ENCODE peak calls at places on chromosomes 1 and 21, in seven cellular contexts. One of them, this sample, is unnamed.

GRCh38 chr1:110136911-110137310 is 13.4 kb upstream of the SLC6A17 start:
- DNase-seq in astrocyte: no peak
- DNase-seq in ovary: no peak
- DNase-seq in neural progenitor cell: peak; percentile 86
- DNase-seq in uterus: no peak
- DNase-seq in left lung: no peak
- DNase-seq in small intestine: no peak
- DNase-seq in this sample: no peak

GRCh38 chr1:82052563-82052962 is 251.8 kb downstream of the ADGRL2 start:
- DNase-seq in neural progenitor cell: no peak
- DNase-seq in uterus: no peak
- DNase-seq in astrocyte: no peak
- DNase-seq in left lung: no peak
- DNase-seq in ovary: no peak
- DNase-seq in small intestine: no peak
- DNase-seq in this sample: no peak

GRCh38 chr1:112298558-112298957 is 97.5 kb upstream of the CTTNBP2NL start:
- DNase-seq in ovary: no peak
- DNase-seq in uterus: no peak
- DNase-seq in small intestine: peak; percentile 17
- DNase-seq in neural progenitor cell: peak; percentile 80
- DNase-seq in left lung: peak; percentile 42
- DNase-seq in astrocyte: no peak
- DNase-seq in this sample: no peak

GRCh38 chr1:114510235-114511047 is 562 bp downstream of the TRIM33 start:
- DNase-seq in neural progenitor cell: no peak
- DNase-seq in left lung: peak; percentile 55
- DNase-seq in ovary: peak; percentile 41
- DNase-seq in astrocyte: peak; percentile 23
- DNase-seq in small intestine: peak; percentile 54
- DNase-seq in uterus: peak; percentile 37
- DNase-seq in this sample: peak; percentile 49

GRCh38 chr1:236287757-236288619 is 6.2 kb upstream of the ERO1B start:
- DNase-seq in uterus: peak; percentile 72
- DNase-seq in ovary: peak; percentile 73
- DNase-seq in neural progenitor cell: peak; percentile 94
- DNase-seq in small intestine: no peak
- DNase-seq in astrocyte: no peak
- DNase-seq in left lung: no peak
- DNase-seq in this sample: no peak

GRCh38 chr21:29260461-29260860 is 38.3 kb upstream of the BACH1 start:
- DNase-seq in left lung: no peak
- DNase-seq in uterus: no peak
- DNase-seq in ovary: no peak
- DNase-seq in neural progenitor cell: no peak
- DNase-seq in astrocyte: no peak
- DNase-seq in small intestine: no peak
- DNase-seq in this sample: no peak

GRCh38 chr21:45020629-45021427 is 53.6 kb upstream of the ADARB1 start:
- DNase-seq in small intestine: no peak
- DNase-seq in left lung: peak; percentile 24
- DNase-seq in uterus: no peak
- DNase-seq in ovary: no peak
- DNase-seq in astrocyte: no peak
- DNase-seq in neural progenitor cell: no peak
- DNase-seq in this sample: no peak

GRCh38 chr1:211606914-211607751 is 28.2 kb upstream of the SLC30A1 start:
- DNase-seq in left lung: peak; percentile 72
- DNase-seq in neural progenitor cell: no peak
- DNase-seq in uterus: no peak
- DNase-seq in ovary: no peak
- DNase-seq in astrocyte: no peak
- DNase-seq in small intestine: no peak
- DNase-seq in this sample: peak; percentile 66

GRCh38 chr1:14136152-14136763 is 436.3 kb downstream of the PRDM2 start:
- DNase-seq in astrocyte: no peak
- DNase-seq in uterus: no peak
- DNase-seq in ovary: no peak
- DNase-seq in neural progenitor cell: peak; percentile 28
- DNase-seq in small intestine: no peak
- DNase-seq in left lung: no peak
- DNase-seq in this sample: no peak

GRCh38 chr1:43527111-43527878 is 3.4 kb upstream of the PTPRF start:
- DNase-seq in astrocyte: no peak
- DNase-seq in neural progenitor cell: no peak
- DNase-seq in ovary: no peak
- DNase-seq in uterus: no peak
- DNase-seq in small intestine: no peak
- DNase-seq in left lung: no peak
- DNase-seq in this sample: no peak
- H3K27ac ChIP-seq in astrocyte: no peak overlapping the region
- H3K27ac ChIP-seq in neural progenitor cell: no peak overlapping the region
- H3K27ac ChIP-seq in ovary: no peak overlapping the region
- H3K27ac ChIP-seq in uterus: no peak overlapping the region
- H3K27ac ChIP-seq in small intestine: no peak overlapping the region
- H3K27ac ChIP-seq in left lung: no peak overlapping the region
- H3K27ac ChIP-seq in this sample: no peak overlapping the region

DNA sequence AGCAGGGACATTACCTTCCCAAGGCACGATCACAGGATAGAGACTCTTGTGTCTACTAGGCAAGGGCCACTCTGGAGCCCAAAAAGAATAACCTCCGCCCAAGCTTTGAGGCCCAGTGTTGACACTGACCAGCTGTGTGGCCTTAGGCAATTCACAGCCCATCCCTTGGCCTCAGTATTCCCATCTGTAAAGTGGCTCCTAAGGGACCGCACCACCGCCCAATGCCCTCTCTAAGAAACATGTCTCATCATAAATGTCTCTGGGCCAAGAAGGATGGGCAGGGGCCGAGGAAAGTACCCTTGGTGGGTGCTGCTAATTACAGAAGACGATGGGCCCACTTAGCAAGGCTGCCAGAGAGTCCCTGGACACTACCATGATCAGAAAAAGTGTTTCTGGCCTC is 628 bp downstream of the ARHGEF19 start:
- DNase-seq in astrocyte: no peak
- DNase-seq in small intestine: no peak
- DNase-seq in uterus: no peak
- DNase-seq in neural progenitor cell: no peak
- DNase-seq in left lung: no peak
- DNase-seq in ovary: no peak
- DNase-seq in this sample: peak; percentile 14
- H3K27ac ChIP-seq in astrocyte: no peak overlapping the region
- H3K27ac ChIP-seq in small intestine: no peak overlapping the region
- H3K27ac ChIP-seq in uterus: no peak overlapping the region
- H3K27ac ChIP-seq in neural progenitor cell: no peak overlapping the region
- H3K27ac ChIP-seq in left lung: no peak overlapping the region
- H3K27ac ChIP-seq in ovary: no peak overlapping the region
- H3K27ac ChIP-seq in this sample: no peak overlapping the region

GRCh38 chr1:181134543-181135461 is 46.3 kb downstream of the IER5 start:
- DNase-seq in neural progenitor cell: no peak
- DNase-seq in small intestine: peak; percentile 52
- DNase-seq in uterus: no peak
- DNase-seq in astrocyte: peak; percentile 82
- DNase-seq in ovary: no peak
- DNase-seq in left lung: no peak
- DNase-seq in this sample: peak; percentile 75
- H3K27ac ChIP-seq in neural progenitor cell: no peak overlapping the region
- H3K27ac ChIP-seq in small intestine: peak overlapping the region; percentile 24
- H3K27ac ChIP-seq in uterus: peak overlapping the region; percentile 63
- H3K27ac ChIP-seq in astrocyte: peak overlapping the region; percentile 95
- H3K27ac ChIP-seq in ovary: no peak overlapping the region
- H3K27ac ChIP-seq in left lung: peak overlapping the region; percentile 81
- H3K27ac ChIP-seq in this sample: no peak overlapping the region

DNA sequence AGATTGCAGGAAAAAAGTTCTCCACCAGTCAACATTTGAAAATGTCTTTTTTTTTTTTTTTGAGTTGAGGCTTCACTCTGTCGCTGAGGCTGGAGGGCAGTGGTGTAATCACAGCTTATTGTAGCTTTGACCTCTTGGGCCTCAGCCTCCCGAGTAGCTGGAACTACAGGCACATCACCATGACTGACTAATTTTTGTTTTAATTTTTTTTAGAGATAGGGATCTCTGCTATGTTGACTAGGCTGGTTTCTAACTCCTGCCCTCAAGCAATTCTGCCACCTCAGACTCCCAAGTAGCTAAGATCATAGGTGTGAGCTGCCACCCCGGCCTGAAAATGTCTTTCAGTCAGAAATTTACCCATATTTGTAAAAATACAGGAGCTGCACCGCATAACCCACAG is 30.6 kb upstream of the USP24 start:
- DNase-seq in ovary: no peak
- DNase-seq in astrocyte: no peak
- DNase-seq in small intestine: no peak
- DNase-seq in left lung: no peak
- DNase-seq in uterus: no peak
- DNase-seq in neural progenitor cell: no peak
- DNase-seq in this sample: no peak
- H3K27ac ChIP-seq in ovary: no peak overlapping the region
- H3K27ac ChIP-seq in astrocyte: no peak overlapping the region
- H3K27ac ChIP-seq in small intestine: no peak overlapping the region
- H3K27ac ChIP-seq in left lung: no peak overlapping the region
- H3K27ac ChIP-seq in uterus: no peak overlapping the region
- H3K27ac ChIP-seq in neural progenitor cell: no peak overlapping the region
- H3K27ac ChIP-seq in this sample: no peak overlapping the region

GRCh38 chr1:17632106-17632505 is 92.6 kb downstream of the ARHGEF10L start:
- DNase-seq in left lung: no peak
- DNase-seq in neural progenitor cell: no peak
- DNase-seq in ovary: no peak
- DNase-seq in astrocyte: no peak
- DNase-seq in small intestine: no peak
- DNase-seq in uterus: no peak
- DNase-seq in this sample: peak; percentile 52
- H3K27ac ChIP-seq in left lung: no peak overlapping the region
- H3K27ac ChIP-seq in neural progenitor cell: no peak overlapping the region
- H3K27ac ChIP-seq in ovary: no peak overlapping the region
- H3K27ac ChIP-seq in astrocyte: no peak overlapping the region
- H3K27ac ChIP-seq in small intestine: no peak overlapping the region
- H3K27ac ChIP-seq in uterus: no peak overlapping the region
- H3K27ac ChIP-seq in this sample: no peak overlapping the region

GRCh38 chr1:214864896-214865688 is 217.4 kb upstream of the KCNK2 start:
- DNase-seq in small intestine: no peak
- DNase-seq in left lung: no peak
- DNase-seq in ovary: no peak
- DNase-seq in astrocyte: peak; percentile 69
- DNase-seq in neural progenitor cell: no peak
- DNase-seq in uterus: no peak
- DNase-seq in this sample: no peak
- H3K27ac ChIP-seq in small intestine: no peak overlapping the region
- H3K27ac ChIP-seq in left lung: no peak overlapping the region
- H3K27ac ChIP-seq in ovary: no peak overlapping the region
- H3K27ac ChIP-seq in astrocyte: no peak overlapping the region
- H3K27ac ChIP-seq in neural progenitor cell: no peak overlapping the region
- H3K27ac ChIP-seq in uterus: no peak overlapping the region
- H3K27ac ChIP-seq in this sample: no peak overlapping the region

GRCh38 chr1:201785291-201785690 is 43.7 kb upstream of the IPO9 start:
- DNase-seq in uterus: no peak
- DNase-seq in ovary: no peak
- DNase-seq in astrocyte: no peak
- DNase-seq in left lung: no peak
- DNase-seq in neural progenitor cell: no peak
- DNase-seq in small intestine: no peak
- DNase-seq in this sample: no peak
- H3K27ac ChIP-seq in uterus: no peak overlapping the region
- H3K27ac ChIP-seq in ovary: no peak overlapping the region
- H3K27ac ChIP-seq in astrocyte: no peak overlapping the region
- H3K27ac ChIP-seq in left lung: no peak overlapping the region
- H3K27ac ChIP-seq in neural progenitor cell: no peak overlapping the region
- H3K27ac ChIP-seq in small intestine: no peak overlapping the region
- H3K27ac ChIP-seq in this sample: no peak overlapping the region

GRCh38 chr1:193058529-193059281 is 455 bp downstream of the UCHL5 start:
- DNase-seq in uterus: peak; percentile 23
- DNase-seq in neural progenitor cell: no peak
- DNase-seq in astrocyte: peak; percentile 50
- DNase-seq in left lung: peak; percentile 67
- DNase-seq in small intestine: peak; percentile 67
- DNase-seq in ovary: no peak
- DNase-seq in this sample: peak; percentile 63

GRCh38 chr1:193059282-193060225 is at the start of the genes RO60 and UCHL5:
- DNase-seq in ovary: peak; percentile 96
- DNase-seq in uterus: peak; percentile 96
- DNase-seq in neural progenitor cell: peak; percentile 97
- DNase-seq in left lung: peak; percentile 98
- DNase-seq in small intestine: peak; percentile 99
- DNase-seq in astrocyte: peak; percentile 97
- DNase-seq in this sample: peak; percentile 98

DNA sequence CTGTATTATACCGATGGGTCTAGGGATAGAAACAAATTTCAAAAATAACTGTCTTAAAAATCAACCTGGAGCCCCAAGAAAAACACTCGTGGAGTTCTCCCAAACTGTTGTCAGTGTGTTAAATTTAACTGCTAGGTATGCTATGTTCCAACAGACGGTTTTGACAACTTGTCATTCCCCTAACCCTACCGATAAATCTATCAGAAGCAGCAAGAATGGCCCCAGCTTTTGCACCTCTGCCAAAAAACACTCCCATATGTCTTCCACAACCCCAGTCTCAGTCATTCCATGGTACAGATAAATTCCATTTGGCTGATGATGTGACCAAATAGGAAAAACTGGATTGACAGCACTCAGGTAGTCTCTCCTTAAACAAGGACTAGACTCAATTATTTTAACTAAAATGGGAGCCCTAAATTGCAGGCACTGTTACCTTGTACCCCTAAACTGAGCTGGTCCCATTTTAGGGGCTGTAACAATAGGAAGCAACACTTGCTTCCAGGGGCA is 4.9 kb downstream of the UCHL5 start:
- DNase-seq in uterus: no peak
- DNase-seq in neural progenitor cell: no peak
- DNase-seq in astrocyte: no peak
- DNase-seq in left lung: no peak
- DNase-seq in small intestine: no peak
- DNase-seq in ovary: no peak
- DNase-seq in this sample: no peak
- H3K27ac ChIP-seq in uterus: no peak overlapping the region
- H3K27ac ChIP-seq in neural progenitor cell: no peak overlapping the region
- H3K27ac ChIP-seq in astrocyte: no peak overlapping the region
- H3K27ac ChIP-seq in left lung: no peak overlapping the region
- H3K27ac ChIP-seq in small intestine: no peak overlapping the region
- H3K27ac ChIP-seq in ovary: no peak overlapping the region
- H3K27ac ChIP-seq in this sample: no peak overlapping the region

This sample was measured in right cardiac atrium.